ENCODE peak calls at places on chromosomes 7 and 10, in seven cellular contexts. One of them, this sample, is unnamed.
A peak's percentile ranks its signal among the peaks of the same experiment; 100 is the strongest.

GRCh38 chr7:39085590-39086049 is 107.9 kb downstream of the POU6F2 start:
- DNase-seq in heart right ventricle: no peak
- DNase-seq in lung: no peak
- DNase-seq in cardiac muscle cell: peak; percentile 7
- DNase-seq in endodermal cell: peak; percentile 55
- DNase-seq in gastrocnemius medialis: no peak
- DNase-seq in transverse colon: no peak
- DNase-seq in this sample: no peak

GRCh38 chr10:124384142-124384541 is 34.6 kb downstream of the OAT start:
- DNase-seq in gastrocnemius medialis: no peak
- DNase-seq in transverse colon: no peak
- DNase-seq in lung: no peak
- DNase-seq in cardiac muscle cell: peak; percentile 29
- DNase-seq in heart right ventricle: no peak
- DNase-seq in endodermal cell: no peak
- DNase-seq in this sample: no peak

GRCh38 chr7:41219276-41219675 is 483.6 kb downstream of the INHBA start:
- DNase-seq in lung: no peak
- DNase-seq in cardiac muscle cell: peak; percentile 41
- DNase-seq in endodermal cell: no peak
- DNase-seq in heart right ventricle: no peak
- DNase-seq in transverse colon: no peak
- DNase-seq in gastrocnemius medialis: no peak
- DNase-seq in this sample: no peak

GRCh38 chr10:123398180-123398591 is 244.0 kb downstream of the BUB3 start:
- DNase-seq in cardiac muscle cell: no peak
- DNase-seq in endodermal cell: peak; percentile 10
- DNase-seq in heart right ventricle: no peak
- DNase-seq in transverse colon: peak; percentile 18
- DNase-seq in gastrocnemius medialis: no peak
- DNase-seq in lung: no peak
- DNase-seq in this sample: peak; percentile 99

GRCh38 chr7:115097175-115097671 is 175.3 kb downstream of the MDFIC start:
- DNase-seq in endodermal cell: no peak
- DNase-seq in cardiac muscle cell: peak; percentile 68
- DNase-seq in gastrocnemius medialis: no peak
- DNase-seq in transverse colon: no peak
- DNase-seq in heart right ventricle: no peak
- DNase-seq in lung: no peak
- DNase-seq in this sample: no peak

GRCh38 chr10:11444148-11444516 is 167.3 kb downstream of the USP6NL start:
- DNase-seq in heart right ventricle: no peak
- DNase-seq in cardiac muscle cell: no peak
- DNase-seq in endodermal cell: peak; percentile 46
- DNase-seq in lung: no peak
- DNase-seq in gastrocnemius medialis: no peak
- DNase-seq in transverse colon: no peak
- DNase-seq in this sample: no peak

GRCh38 chr10:91797874-91798735 is at the start of gene TNKS2:
- DNase-seq in gastrocnemius medialis: peak; percentile 93
- DNase-seq in transverse colon: peak; percentile 95
- DNase-seq in heart right ventricle: peak; percentile 94
- DNase-seq in cardiac muscle cell: peak; percentile 96
- DNase-seq in endodermal cell: peak; percentile 98
- DNase-seq in lung: peak; percentile 92
- DNase-seq in this sample: peak; percentile 74

GRCh38 chr7:128103498-128104108 is 72.4 kb upstream of the LRRC4 start:
- DNase-seq in lung: no peak
- DNase-seq in gastrocnemius medialis: no peak
- DNase-seq in heart right ventricle: peak; percentile 40
- DNase-seq in transverse colon: no peak
- DNase-seq in cardiac muscle cell: peak; percentile 76
- DNase-seq in endodermal cell: no peak
- DNase-seq in this sample: no peak

GRCh38 chr7:158255156-158255555 is 332.5 kb downstream of the PTPRN2 start:
- DNase-seq in gastrocnemius medialis: no peak
- DNase-seq in endodermal cell: peak; percentile 32
- DNase-seq in cardiac muscle cell: no peak
- DNase-seq in heart right ventricle: no peak
- DNase-seq in lung: no peak
- DNase-seq in transverse colon: no peak
- DNase-seq in this sample: no peak

GRCh38 chr10:69372126-69372980 is 44.4 kb downstream of the TACR2 start:
- DNase-seq in endodermal cell: no peak
- DNase-seq in heart right ventricle: no peak
- DNase-seq in lung: no peak
- DNase-seq in cardiac muscle cell: peak; percentile 83
- DNase-seq in transverse colon: no peak
- DNase-seq in gastrocnemius medialis: peak; percentile 31
- DNase-seq in this sample: no peak

DNA sequence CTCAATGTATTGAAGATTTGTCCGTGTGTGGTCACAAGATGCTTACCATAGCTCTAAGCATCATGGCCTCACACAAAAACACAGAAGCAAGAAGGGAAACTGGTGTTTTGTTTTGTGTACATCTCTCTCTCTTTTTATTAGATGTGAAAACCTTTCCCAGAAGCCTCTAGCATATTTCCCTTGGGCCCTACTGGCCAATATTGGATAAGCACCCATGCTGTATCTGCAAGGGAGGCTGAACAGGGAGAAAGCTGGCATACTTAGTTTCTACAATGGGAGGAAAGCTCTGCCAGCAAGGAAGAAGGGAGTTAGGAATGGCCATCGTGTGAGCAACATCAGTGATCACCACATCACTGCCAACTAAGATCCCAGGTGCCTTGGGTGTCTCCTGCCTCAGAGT is 9.6 kb upstream of the NAMPT start:
- DNase-seq in lung: no peak
- DNase-seq in endodermal cell: no peak
- DNase-seq in transverse colon: no peak
- DNase-seq in cardiac muscle cell: no peak
- DNase-seq in heart right ventricle: no peak
- DNase-seq in gastrocnemius medialis: no peak
- DNase-seq in this sample: no peak
- TF ChIP-seq CTCF in lung: no peak
- TF ChIP-seq CTCF in endodermal cell: peak; percentile 44
- TF ChIP-seq CTCF in transverse colon: no peak
- TF ChIP-seq CTCF in cardiac muscle cell: no peak
- TF ChIP-seq CTCF in heart right ventricle: no peak
- TF ChIP-seq CTCF in gastrocnemius medialis: no peak
- TF ChIP-seq CTCF in this sample: peak; percentile 30

DNA sequence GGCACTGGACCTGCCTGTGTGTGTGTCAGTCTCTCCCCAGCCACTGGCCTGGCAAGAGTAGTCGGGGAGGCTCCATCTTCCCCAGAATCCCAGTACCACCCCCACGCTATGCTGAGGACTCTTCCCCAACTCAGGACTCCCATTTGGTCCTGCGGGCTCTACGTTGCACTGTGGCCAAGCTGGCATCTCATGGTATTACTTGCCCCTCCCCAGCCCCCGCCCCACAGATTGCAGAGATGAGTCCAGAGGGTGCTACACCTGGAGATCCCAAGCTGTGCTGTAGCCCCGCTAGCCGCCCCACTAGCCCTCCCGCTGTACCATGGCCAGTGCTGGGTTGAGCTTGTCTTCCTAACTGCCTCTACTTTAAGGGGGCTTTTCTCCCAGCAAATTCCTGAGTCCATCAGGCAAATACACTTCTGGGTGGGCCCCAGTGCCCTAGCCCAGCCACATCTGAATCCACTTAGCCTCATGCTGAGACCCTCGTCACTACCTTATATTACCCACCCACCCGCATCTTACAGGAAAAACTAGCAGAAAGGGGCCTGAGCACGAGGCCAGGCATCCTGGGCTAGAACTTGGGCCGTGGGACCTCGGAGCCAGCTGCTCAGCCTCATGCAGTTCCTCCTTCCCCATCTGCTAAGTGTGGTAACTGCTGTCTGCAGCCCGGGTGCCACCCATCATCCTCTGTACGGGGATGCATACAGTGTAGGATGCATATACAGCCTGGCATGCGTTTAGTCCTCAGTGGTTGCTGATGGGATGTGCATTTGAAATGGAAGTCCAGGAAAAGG is 65.8 kb upstream of the CACUL1 start:
- DNase-seq in gastrocnemius medialis: no peak
- DNase-seq in transverse colon: no peak
- DNase-seq in cardiac muscle cell: no peak
- DNase-seq in lung: no peak
- DNase-seq in endodermal cell: no peak
- DNase-seq in heart right ventricle: no peak
- DNase-seq in this sample: no peak
- H3K4me3 ChIP-seq in gastrocnemius medialis: no peak overlapping the region
- H3K4me3 ChIP-seq in transverse colon: no peak overlapping the region
- H3K4me3 ChIP-seq in cardiac muscle cell: no peak overlapping the region
- H3K4me3 ChIP-seq in lung: no peak overlapping the region
- H3K4me3 ChIP-seq in endodermal cell: no peak overlapping the region
- H3K4me3 ChIP-seq in heart right ventricle: no peak overlapping the region
- H3K4me3 ChIP-seq in this sample: no peak overlapping the region

DNA sequence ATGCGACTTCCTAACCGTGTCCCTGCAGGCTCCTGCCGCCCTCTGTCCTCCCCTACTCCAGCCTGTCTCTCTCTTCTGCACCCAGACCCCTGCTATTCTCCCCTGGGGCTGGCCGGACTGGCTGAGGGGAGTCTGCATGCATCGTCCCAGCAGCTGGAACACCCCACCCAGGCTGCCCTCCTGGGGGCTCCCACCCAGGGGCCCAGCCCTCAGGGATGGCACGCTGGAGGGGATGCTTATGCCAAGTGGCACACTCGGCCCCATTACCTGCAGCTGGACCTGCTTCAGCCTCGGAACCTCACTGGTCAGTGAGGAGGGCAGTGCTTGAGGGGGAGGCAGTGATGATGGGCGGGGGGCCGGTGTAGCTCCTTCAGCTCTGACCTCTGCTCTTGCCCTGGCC is 21.7 kb upstream of the ZNF467 start:
- DNase-seq in heart right ventricle: no peak
- DNase-seq in gastrocnemius medialis: no peak
- DNase-seq in lung: no peak
- DNase-seq in cardiac muscle cell: no peak
- DNase-seq in endodermal cell: no peak
- DNase-seq in transverse colon: no peak
- DNase-seq in this sample: no peak
- TF ChIP-seq CTCF in heart right ventricle: no peak
- TF ChIP-seq CTCF in gastrocnemius medialis: no peak
- TF ChIP-seq CTCF in lung: no peak
- TF ChIP-seq CTCF in cardiac muscle cell: no peak
- TF ChIP-seq CTCF in endodermal cell: no peak
- TF ChIP-seq CTCF in transverse colon: no peak
- TF ChIP-seq CTCF in this sample: no peak

GRCh38 chr7:95321720-95322119 is 2.6 kb downstream of the PON1 start:
- DNase-seq in cardiac muscle cell: no peak
- DNase-seq in endodermal cell: no peak
- DNase-seq in lung: no peak
- DNase-seq in transverse colon: no peak
- DNase-seq in gastrocnemius medialis: no peak
- DNase-seq in heart right ventricle: no peak
- DNase-seq in this sample: no peak

GRCh38 chr7:95322874-95323273 is 1.5 kb downstream of the PON1 start:
- DNase-seq in cardiac muscle cell: no peak
- DNase-seq in transverse colon: no peak
- DNase-seq in heart right ventricle: no peak
- DNase-seq in lung: no peak
- DNase-seq in endodermal cell: no peak
- DNase-seq in gastrocnemius medialis: no peak
- DNase-seq in this sample: no peak

GRCh38 chr7:95323410-95324129 is 762 bp downstream of the PON1 start:
- DNase-seq in transverse colon: no peak
- DNase-seq in gastrocnemius medialis: no peak
- DNase-seq in endodermal cell: no peak
- DNase-seq in heart right ventricle: no peak
- DNase-seq in lung: no peak
- DNase-seq in cardiac muscle cell: no peak
- DNase-seq in this sample: no peak

GRCh38 chr7:95322396-95322795 is 1.9 kb downstream of the PON1 start:
- DNase-seq in endodermal cell: no peak
- DNase-seq in heart right ventricle: no peak
- DNase-seq in cardiac muscle cell: no peak
- DNase-seq in gastrocnemius medialis: no peak
- DNase-seq in transverse colon: no peak
- DNase-seq in lung: no peak
- DNase-seq in this sample: no peak

GRCh38 chr7:95324396-95324795 is at the start of gene PON1:
- DNase-seq in lung: no peak
- DNase-seq in gastrocnemius medialis: no peak
- DNase-seq in endodermal cell: peak; percentile 83
- DNase-seq in cardiac muscle cell: no peak
- DNase-seq in transverse colon: no peak
- DNase-seq in heart right ventricle: no peak
- DNase-seq in this sample: no peak
- H3K4me3 ChIP-seq in lung: no peak within 1 kb of the TSS
- H3K4me3 ChIP-seq in gastrocnemius medialis: no peak within 1 kb of the TSS
- H3K4me3 ChIP-seq in endodermal cell: no peak within 1 kb of the TSS
- H3K4me3 ChIP-seq in cardiac muscle cell: no peak within 1 kb of the TSS
- H3K4me3 ChIP-seq in transverse colon: no peak within 1 kb of the TSS
- H3K4me3 ChIP-seq in heart right ventricle: no peak within 1 kb of the TSS
- H3K4me3 ChIP-seq in this sample: no peak within 1 kb of the TSS

GRCh38 chr7:92289321-92289720 is 43.5 kb downstream of the ANKIB1 start:
- DNase-seq in endodermal cell: no peak
- DNase-seq in cardiac muscle cell: no peak
- DNase-seq in gastrocnemius medialis: no peak
- DNase-seq in transverse colon: no peak
- DNase-seq in heart right ventricle: no peak
- DNase-seq in lung: no peak
- DNase-seq in this sample: no peak
- TF ChIP-seq CTCF in endodermal cell: no peak
- TF ChIP-seq CTCF in cardiac muscle cell: no peak
- TF ChIP-seq CTCF in gastrocnemius medialis: no peak
- TF ChIP-seq CTCF in transverse colon: no peak
- TF ChIP-seq CTCF in heart right ventricle: no peak
- TF ChIP-seq CTCF in lung: no peak
- TF ChIP-seq CTCF in this sample: no peak

This sample was measured in GM12864.